ENCODE peak calls at places on chromosome 21, in seven cellular contexts. A, Z, B, I, E, L and K are unnamed samples.
A peak's percentile ranks its signal among the peaks of the same experiment; 100 is the strongest.

GRCh38 chr21:35924714-35925301 is 135.5 kb downstream of the SETD4 start:
- DNase-seq in Z (peak; percentile 84), L (no peak), B (no peak), I (peak; percentile 99), A (no peak), E (peak; percentile 95), K (no peak)

GRCh38 chr21:25080706-25081495 is 526.4 kb downstream of the MRPL39 start:
- DNase-seq in A (no peak), E (peak; percentile 74), Z (no peak), B (no peak), I (no peak), L (no peak), K (no peak)

GRCh38 chr21:23401278-23401677 is 2206.0 kb downstream of the MRPL39 start:
- DNase-seq in B (no peak), I (no peak), Z (no peak), A (no peak), E (no peak), L (no peak), K (no peak)

GRCh38 chr21:15121655-15122120 is 56.9 kb upstream of the NRIP1 start:
- DNase-seq in A (no peak), Z (peak; percentile 34), L (no peak), E (peak; percentile 51), I (peak; percentile 11), B (peak; percentile 85), K (peak; percentile 48)

GRCh38 chr21:46557469-46557868 is 47.4 kb downstream of the S100B start:
- DNase-seq in B (no peak), A (no peak), Z (no peak), E (no peak), L (no peak), I (no peak), K (no peak)

GRCh38 chr21:37257526-37257966 is 9.6 kb downstream of the VPS26C start:
- DNase-seq in A (peak; percentile 71), I (no peak), B (no peak), E (peak; percentile 24), Z (peak; percentile 11), L (no peak), K (no peak)

GRCh38 chr21:36699026-36699545 is at the start of gene SIM2:
- DNase-seq in Z (no peak), B (no peak), A (no peak), L (no peak), I (peak; percentile 43), E (no peak), K (no peak)

GRCh38 chr21:28215214-28215954 is 777.3 kb downstream of the LTN1 start:
- DNase-seq in Z (peak; percentile 69), B (no peak), A (no peak), I (peak; percentile 66), E (peak; percentile 44), L (no peak), K (no peak)

GRCh38 chr21:43644609-43645008 is 14.7 kb downstream of the HSF2BP start:
- DNase-seq in L (no peak), I (peak; percentile 58), E (peak; percentile 80), Z (peak; percentile 59), A (no peak), B (no peak), K (no peak)

GRCh38 chr21:41951876-41952567 is 1.8 kb downstream of the C2CD2 start:
- DNase-seq in L (no peak), E (no peak), A (no peak), I (no peak), B (no peak), Z (no peak), K (no peak)

GRCh38 chr21:28257276-28257675 is 735.4 kb downstream of the LTN1 start:
- DNase-seq in Z (no peak), I (no peak), A (no peak), B (no peak), L (no peak), E (no peak), K (no peak)

GRCh38 chr21:42454791-42455190 is 41.2 kb downstream of the RSPH1 start:
- DNase-seq in I (no peak), Z (no peak), E (no peak), L (no peak), A (no peak), B (no peak), K (no peak)

GRCh38 chr21:40051801-40052200 is 184.6 kb downstream of the PCP4 start:
- DNase-seq in E (no peak), L (no peak), Z (no peak), A (no peak), B (no peak), I (no peak), K (no peak)
- H3K27ac ChIP-seq in E (no peak overlapping the region), L (peak overlapping the region; percentile 97), Z (no peak overlapping the region), A (no peak overlapping the region), B (no peak overlapping the region), I (no peak overlapping the region), K (no peak overlapping the region)

GRCh38 chr21:45295576-45296365 is 8.1 kb upstream of the POFUT2 start:
- DNase-seq in E (peak; percentile 83), I (no peak), L (no peak), Z (peak; percentile 75), B (no peak), A (no peak), K (no peak)
- H3K4me3 ChIP-seq in E (no peak overlapping the region), I (no peak overlapping the region), L (no peak overlapping the region), Z (no peak overlapping the region), B (no peak overlapping the region), A (no peak overlapping the region), K (no peak overlapping the region)

DNA sequence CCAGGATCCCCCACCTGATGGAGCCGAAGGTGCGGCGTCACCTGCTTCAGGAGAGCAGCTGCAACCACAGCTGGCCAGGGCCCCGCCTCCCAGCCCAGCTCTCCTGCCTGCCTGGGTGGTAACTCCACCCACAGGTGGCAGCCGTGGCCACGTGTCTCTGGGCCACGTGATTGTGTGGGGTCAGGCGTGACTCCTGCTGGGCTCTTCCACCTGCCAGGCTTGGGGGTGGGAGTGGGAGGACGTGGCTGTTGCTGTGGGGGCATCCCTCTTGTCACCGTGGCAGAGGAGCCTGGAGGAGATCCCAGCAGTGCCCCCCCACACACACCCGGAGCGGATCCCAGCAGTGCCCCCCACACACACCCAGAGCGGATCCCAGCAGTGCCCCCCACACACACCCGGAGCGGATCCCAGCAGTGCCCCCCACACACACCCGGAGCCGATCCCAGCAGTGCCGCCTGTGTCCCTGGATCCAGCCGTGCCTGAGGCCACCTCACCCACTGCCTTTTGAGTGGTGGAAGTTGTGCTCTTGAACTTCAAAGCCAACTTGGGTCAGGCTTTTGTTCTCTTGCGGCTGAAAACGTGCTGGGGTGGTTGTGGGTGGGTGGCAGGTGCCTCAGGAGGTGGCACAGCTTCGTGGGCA is 32.2 kb downstream of the POFUT2 start:
- DNase-seq in B (no peak), Z (no peak), L (no peak), A (no peak), E (no peak), I (peak; percentile 26), K (no peak)
- H3K27ac ChIP-seq in B (no peak overlapping the region), Z (no peak overlapping the region), L (no peak overlapping the region), A (no peak overlapping the region), E (no peak overlapping the region), I (no peak overlapping the region), K (no peak overlapping the region)

GRCh38 chr21:16792155-16792554 is 720.7 kb upstream of the CXADR start:
- DNase-seq in L (no peak), Z (no peak), B (no peak), A (no peak), E (no peak), I (no peak), K (no peak)
- H3K4me3 ChIP-seq in L (no peak overlapping the region), Z (no peak overlapping the region), B (no peak overlapping the region), A (no peak overlapping the region), E (no peak overlapping the region), I (no peak overlapping the region), K (no peak overlapping the region)

GRCh38 chr21:38384246-38384576 is 114.1 kb downstream of the ERG start:
- DNase-seq in A (peak; percentile 66), B (no peak), Z (no peak), E (no peak), I (no peak), L (no peak), K (no peak)

GRCh38 chr21:38388219-38388618 is 110.1 kb downstream of the ERG start:
- DNase-seq in A (no peak), L (no peak), B (no peak), Z (peak; percentile 27), E (peak; percentile 30), I (no peak), K (no peak)

GRCh38 chr21:38386967-38387366 is 111.3 kb downstream of the ERG start:
- DNase-seq in A (peak; percentile 94), L (no peak), Z (peak; percentile 60), I (peak; percentile 17), E (peak; percentile 26), B (no peak), K (no peak)

GRCh38 chr21:38383411-38384245 is 114.6 kb downstream of the ERG start:
- DNase-seq in I (no peak), B (no peak), L (no peak), E (no peak), Z (no peak), A (no peak), K (no peak)

DNA sequence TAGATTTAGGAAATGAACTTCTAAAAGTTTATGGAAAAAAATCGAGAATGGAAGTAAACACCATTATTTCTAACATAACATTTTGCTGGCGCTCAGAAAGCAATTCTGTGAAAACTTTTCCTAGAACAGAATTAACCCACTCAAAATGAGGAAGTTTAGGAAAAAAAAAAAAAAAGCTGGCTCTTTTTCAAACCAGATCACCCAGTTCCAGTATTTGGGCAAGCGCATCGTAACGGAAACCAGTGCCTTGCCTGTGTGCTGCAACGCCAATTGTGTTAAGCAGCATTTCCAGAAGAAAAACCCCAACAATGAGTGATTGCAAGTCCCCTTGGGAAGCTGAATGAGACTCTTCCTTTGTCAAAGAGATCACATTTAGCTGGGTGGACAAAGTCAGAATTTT is 113.6 kb downstream of the ERG start:
- DNase-seq in B (no peak), I (no peak), E (no peak), Z (no peak), L (no peak), A (peak; percentile 92), K (no peak)
- H3K27ac ChIP-seq in B (no peak overlapping the region), I (no peak overlapping the region), E (no peak overlapping the region), Z (no peak overlapping the region), L (peak overlapping the region; percentile 35), A (peak overlapping the region; percentile 95), K (no peak overlapping the region)

DNA sequence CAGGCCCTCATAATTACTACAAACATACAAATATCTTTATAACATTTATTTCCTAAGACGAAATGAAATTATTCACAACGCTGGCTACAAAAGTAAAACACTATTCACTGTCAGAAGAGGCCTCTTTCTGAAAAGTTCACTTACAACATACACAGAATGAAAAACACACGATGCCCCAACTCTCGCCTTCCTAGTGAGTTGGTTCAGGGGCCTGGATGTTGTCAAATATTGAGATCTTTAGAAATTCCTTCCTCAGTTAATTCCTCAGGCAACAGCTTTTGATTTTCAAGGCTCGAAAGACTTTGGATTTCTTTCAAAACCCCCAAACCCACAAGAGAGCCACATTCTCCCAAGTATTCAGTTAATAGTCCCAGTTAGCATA is 14.2 kb upstream of the KCNE1 start:
- DNase-seq in L (no peak), B (no peak), A (no peak), E (no peak), Z (no peak), I (no peak), K (no peak)
- H3K4me3 ChIP-seq in L (peak overlapping the region; percentile 70), B (peak overlapping the region; percentile 27), A (no peak overlapping the region), E (peak overlapping the region; percentile 84), Z (peak overlapping the region; percentile 60), I (peak overlapping the region; percentile 65), K (no peak overlapping the region)